ENCODE peak calls at places on chromosomes 16 and 17, in five cellular contexts. W, R, C, O and N are unnamed samples.

GRCh38 chr16:64152010-64152767 is 969.7 kb downstream of the CDH11 start:
- DNase-seq in W (no peak), R (peak), C (no peak), O (no peak), N (no peak)

GRCh38 chr16:22358000-22358399 is 16.4 kb downstream of the CDR2 start:
- DNase-seq in W (no peak), R (no peak), C (no peak), O (no peak), N (no peak)

GRCh38 chr17:57940653-57941329 is 14.4 kb downstream of the CUEDC1 start:
- DNase-seq in W (no peak), R (no peak), C (no peak), O (no peak), N (no peak)

GRCh38 chr16:85231959-85232358 is 119.7 kb upstream of the CIBAR2 start:
- DNase-seq in W (no peak), R (no peak), C (no peak), O (no peak), N (no peak)

GRCh38 chr16:28977703-28978641 is 3.4 kb downstream of the SPNS1 start:
- DNase-seq in W (no peak), R (no peak), C (peak), O (peak), N (no peak)

GRCh38 chr17:73646409-73647305 is 2.4 kb upstream of the SDK2 start:
- DNase-seq in W (no peak), R (no peak), C (no peak), O (no peak), N (no peak)

GRCh38 chr16:57386381-57386951 is 14.2 kb downstream of the CX3CL1 start:
- DNase-seq in W (no peak), R (peak), C (no peak), O (no peak), N (no peak)

GRCh38 chr17:78130439-78131101 is at the start of gene TMC8:
- DNase-seq in W (no peak), R (no peak), C (no peak), O (no peak), N (no peak)

GRCh38 chr17:19752216-19753048 is 4.3 kb upstream of the ALDH3A1 start:
- DNase-seq in W (no peak), R (no peak), C (no peak), O (no peak), N (peak)

GRCh38 chr17:74160656-74161500 is 42.6 kb upstream of the RPL38 start:
- DNase-seq in W (peak), R (no peak), C (no peak), O (no peak), N (no peak)

GRCh38 chr16:9092282-9092962 is 978 bp downstream of the HAPSTR1 start:
- DNase-seq in W (no peak), R (no peak), C (peak), O (peak), N (peak)

GRCh38 chr16:2078096-2078495 is 30.3 kb downstream of the TSC2 start:
- DNase-seq in W (no peak), R (no peak), C (no peak), O (no peak), N (no peak)

GRCh38 chr17:57629470-57629869 is 115.6 kb downstream of the CCDC182 start:
- DNase-seq in W (no peak), R (no peak), C (peak), O (no peak), N (peak)

GRCh38 chr17:2058521-2059124 is 3.7 kb downstream of the HIC1 start:
- DNase-seq in W (peak), R (no peak), C (peak), O (no peak), N (no peak)

GRCh38 chr16:66899310-66899944 is 19.1 kb downstream of the PDP2 start:
- DNase-seq in W (no peak), R (no peak), C (no peak), O (no peak), N (no peak)

GRCh38 chr17:78316867-78317816 is 42.7 kb downstream of the SOCS3 start:
- DNase-seq in W (no peak), R (no peak), C (peak), O (no peak), N (no peak)

GRCh38 chr17:67293251-67294203 is 48.5 kb upstream of the HELZ start:
- DNase-seq in W (no peak), R (no peak), C (peak), O (no peak), N (peak)